ENCODE peak calls at places on chromosome 18, in four cellular contexts. Y is fibroblast of lung, K is brain microvascular endothelial cell, F is cardiac muscle cell. N is an unnamed sample.

GRCh38 chr18:57925706-57926105 is 118.3 kb upstream of the NEDD4L start:
- DNase-seq in F (peak), Y (peak), K (no peak), N (peak)

GRCh38 chr18:3305354-3305762 is 43.4 kb downstream of the MYL12B start:
- DNase-seq in K (peak), F (peak), Y (peak), N (peak)

GRCh38 chr18:7164610-7165009 is 47.0 kb upstream of the LAMA1 start:
- DNase-seq in F (peak), K (no peak), Y (no peak), N (no peak)

GRCh38 chr18:79664525-79665125 is 15.0 kb upstream of the CTDP1 start:
- DNase-seq in Y (peak), F (peak), K (peak), N (peak)

GRCh38 chr18:7566244-7566586 is 901 bp upstream of the PTPRM start:
- DNase-seq in K (no peak), F (no peak), Y (peak), N (no peak)

GRCh38 chr18:60385693-60386092 is 13.1 kb upstream of the MC4R start:
- DNase-seq in K (no peak), Y (no peak), F (no peak), N (no peak)

GRCh38 chr18:59735269-59735860 is 38.1 kb upstream of the CCBE1 start:
- DNase-seq in K (no peak), Y (no peak), F (no peak), N (no peak)

GRCh38 chr18:35201502-35201901 is 39.3 kb upstream of the ZNF397 start:
- DNase-seq in F (no peak), Y (no peak), K (no peak), N (no peak)

GRCh38 chr18:63823516-63824219 is 48.5 kb downstream of the SERPINB7 start:
- DNase-seq in K (peak), F (peak), Y (peak), N (peak)

GRCh38 chr18:11178951-11179549 is 29.7 kb upstream of the PIEZO2 start:
- DNase-seq in K (no peak), F (peak), Y (peak), N (no peak)

GRCh38 chr18:11179959-11180519 is 30.7 kb upstream of the PIEZO2 start:
- DNase-seq in F (no peak), K (no peak), Y (no peak), N (no peak)

GRCh38 chr18:11183621-11184020 is 34.3 kb upstream of the PIEZO2 start:
- DNase-seq in K (no peak), F (no peak), Y (peak), N (no peak)
- H3K4me3 ChIP-seq in K (no peak), F (no peak), Y (no peak), N (no peak)

DNA sequence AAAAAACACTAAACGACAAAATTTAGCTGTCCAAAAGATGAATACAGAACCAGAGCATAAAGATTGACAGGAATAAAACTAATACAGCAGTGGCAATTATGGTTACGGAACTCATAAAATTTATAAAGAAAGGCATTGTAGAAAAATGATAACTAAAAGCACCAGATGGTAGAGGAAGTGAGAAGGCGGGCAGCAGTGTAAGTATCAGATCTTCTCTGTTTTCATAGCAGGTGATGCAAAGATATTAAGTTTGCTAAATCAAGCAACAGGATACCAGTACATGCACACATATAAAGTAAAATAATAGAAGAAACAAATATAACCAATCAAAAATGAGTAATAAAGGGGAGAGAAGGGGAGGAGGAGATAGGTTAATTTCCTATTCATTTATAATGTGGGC is 103.9 kb upstream of the MEX3C start:
- DNase-seq in Y (no peak), F (no peak), K (no peak), N (no peak)
- H3K4me3 ChIP-seq in Y (no peak), F (no peak), K (no peak), N (no peak)

GRCh38 chr18:49022311-49023280 is 71.8 kb upstream of the SMAD7 start:
- DNase-seq in K (no peak), F (no peak), Y (no peak), N (no peak)
- H3K4me3 ChIP-seq in K (no peak), F (no peak), Y (no peak), N (no peak)

GRCh38 chr18:23137093-23137640 is 1.9 kb downstream of the CABLES1 start:
- DNase-seq in Y (peak), F (peak), K (no peak), N (no peak)
- H3K4me3 ChIP-seq in Y (peak), F (peak), K (peak), N (peak)

GRCh38 chr18:8703781-8704301 is 1.5 kb upstream of the MTCL1 start:
- DNase-seq in F (no peak), K (no peak), Y (no peak), N (no peak)
- H3K4me3 ChIP-seq in F (no peak), K (no peak), Y (no peak), N (no peak)

DNA sequence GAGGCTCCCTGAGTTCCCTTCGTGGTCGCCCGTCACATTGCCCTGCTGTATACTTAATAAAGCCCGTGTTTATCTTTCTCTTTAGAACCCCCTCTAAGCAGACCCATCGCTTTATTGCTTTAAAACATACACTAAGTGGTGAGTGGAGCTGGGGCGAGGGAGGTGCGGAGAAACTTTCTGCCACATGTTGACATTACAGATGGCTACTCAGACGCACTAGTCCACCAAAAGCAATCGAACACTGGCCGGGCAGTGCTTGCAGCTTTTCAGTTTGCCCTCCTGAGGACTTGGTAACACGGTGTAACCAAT is 859 bp upstream of the COLEC12 start:
- DNase-seq in Y (no peak), F (no peak), K (no peak), N (no peak)
- H3K4me3 ChIP-seq in Y (no peak), F (peak), K (no peak), N (no peak)

DNA sequence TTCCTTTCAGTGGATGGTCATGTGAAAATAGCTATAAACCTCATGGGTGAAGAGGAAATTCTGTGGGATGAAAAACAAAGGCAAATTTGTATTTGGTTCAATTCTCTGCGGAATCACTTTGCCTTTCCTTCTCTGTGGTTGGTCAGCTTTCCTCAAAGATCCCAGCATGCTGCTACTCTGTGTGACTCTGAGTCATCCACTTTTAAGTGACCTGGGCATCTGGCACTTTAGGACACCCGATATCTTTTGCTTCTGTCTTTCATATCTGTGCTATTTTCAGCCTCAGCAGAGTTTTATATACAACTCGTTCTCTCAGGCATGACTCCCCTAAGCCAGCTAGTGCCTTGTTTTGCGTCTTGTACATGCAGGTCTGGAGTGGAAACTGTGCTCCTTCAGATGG is 217.0 kb upstream of the PIEZO2 start:
- DNase-seq in K (peak), F (no peak), Y (peak), N (no peak)
- H3K4me3 ChIP-seq in K (no peak), F (no peak), Y (no peak), N (no peak)

GRCh38 chr18:27185897-27186296 is 789 bp upstream of the CHST9 start:
- DNase-seq in K (no peak), Y (no peak), F (no peak), N (no peak)
- H3K4me3 ChIP-seq in K (no peak), Y (no peak), F (no peak), N (no peak)

N was measured in AG04450.